ENCODE peak calls at places on chromosomes 7 and 10, in four cellular contexts. U is breast epithelium, O is ureter, K is astrocyte. E is an unnamed sample.

GRCh38 chr7:22137466-22137865 is 191.8 kb upstream of the CDCA7L start:
- DNase-seq in U (no peak), K (peak), O (no peak), E (no peak)

GRCh38 chr7:152076940-152077933 is 51.8 kb downstream of the GALNT11 start:
- DNase-seq in O (no peak), K (peak), U (no peak), E (no peak)

GRCh38 chr7:91047636-91048035 is 216.6 kb upstream of the FZD1 start:
- DNase-seq in K (peak), U (no peak), O (no peak), E (no peak)

GRCh38 chr7:129376778-129377700 is 57.2 kb upstream of the STRIP2 start:
- DNase-seq in O (no peak), U (no peak), K (peak), E (no peak)

GRCh38 chr10:81838950-81839349 is 36.0 kb upstream of the NRG3 start:
- DNase-seq in U (no peak), K (no peak), O (no peak), E (no peak)

GRCh38 chr7:117669818-117670217 is 190.0 kb downstream of the CFTR start:
- DNase-seq in O (no peak), U (no peak), K (no peak), E (no peak)

GRCh38 chr7:157358041-157358752 is 21.4 kb downstream of the DNAJB6 start:
- DNase-seq in O (no peak), K (no peak), U (no peak), E (no peak)

GRCh38 chr10:103661951-103662405 is 168.5 kb downstream of the NEURL1 start:
- DNase-seq in K (no peak), U (no peak), O (no peak), E (no peak)

GRCh38 chr7:121442845-121443244 is 46.7 kb upstream of the FAM3C start:
- DNase-seq in U (no peak), K (no peak), O (no peak), E (no peak)

GRCh38 chr7:83148776-83149175 is 13.9 kb downstream of the PCLO start:
- DNase-seq in K (peak), U (no peak), O (no peak), E (no peak)

GRCh38 chr7:126856691-126857291 is 395.9 kb downstream of the GRM8 start:
- DNase-seq in K (no peak), U (no peak), O (no peak), E (no peak)

GRCh38 chr10:125124907-125125306 is 35.5 kb downstream of the CTBP2 start:
- DNase-seq in O (no peak), K (no peak), U (no peak), E (no peak)

GRCh38 chr7:21941570-21942224 is 4.0 kb downstream of the CDCA7L start:
- DNase-seq in K (peak), U (no peak), O (no peak), E (no peak)

E was measured in thoracic aorta.